ENCODE peak calls at places on chromosome 1, in ten cellular contexts. Y is lung, J is GM23338, Z is suprapubic skin, T is fibroblast of lung, R is H9, A is A549, P is neural progenitor cell, N is right lobe of liver, V is heart left ventricle. X is an unnamed sample.
A peak's percentile ranks its signal among the peaks of the same experiment; 100 is the strongest.

GRCh38 chr1:151509350-151510019 is 1.7 kb upstream of the CGN start:
- DNase-seq in R (no peak), P (no peak), J (no peak), N (peak; percentile 44), T (no peak), V (no peak), A (no peak), Y (no peak), Z (no peak), X (no peak)

GRCh38 chr1:29186252-29186651 is 4.6 kb upstream of the SRSF4 start:
- DNase-seq in R (no peak), V (no peak), Y (no peak), Z (peak; percentile 5), N (no peak), P (no peak), J (no peak), A (no peak), T (no peak), X (no peak)

GRCh38 chr1:3785045-3785444 is 11.3 kb downstream of the LRRC47 start:
- DNase-seq in J (no peak), T (no peak), R (no peak), Y (no peak), P (no peak), N (peak; percentile 77), V (no peak), Z (no peak), A (no peak), X (no peak)

GRCh38 chr1:220272841-220273090 is 513 bp upstream of the RAB3GAP2 start:
- DNase-seq in N (no peak), T (no peak), V (no peak), Z (no peak), Y (no peak), A (no peak), P (no peak), R (no peak), J (peak; percentile 12), X (no peak)

GRCh38 chr1:215482079-215482478 is 85.0 kb upstream of the KCTD3 start:
- DNase-seq in Y (no peak), V (no peak), N (no peak), J (no peak), A (no peak), P (no peak), T (no peak), R (no peak), Z (no peak), X (no peak)

GRCh38 chr1:97006044-97006676 is 284.6 kb downstream of the PTBP2 start:
- DNase-seq in J (no peak), R (no peak), A (no peak), P (no peak), Z (no peak), N (no peak), Y (no peak), V (peak; percentile 19), T (peak; percentile 49), X (no peak)

GRCh38 chr1:47986741-47987140 is 10.4 kb downstream of the TRABD2B start:
- DNase-seq in Z (no peak), N (no peak), A (no peak), T (no peak), V (peak; percentile 71), Y (no peak), P (peak; percentile 48), R (no peak), J (peak; percentile 42), X (no peak)

GRCh38 chr1:10236405-10237156 is 26.2 kb downstream of the KIF1B start:
- DNase-seq in Y (no peak), P (no peak), Z (no peak), J (no peak), V (no peak), A (no peak), N (no peak), T (no peak), R (no peak), X (no peak)

GRCh38 chr1:55040083-55040952 is 970 bp downstream of the PCSK9 start:
- DNase-seq in Y (no peak), P (peak; percentile 51), J (peak; percentile 41), V (no peak), T (peak; percentile 28), R (no peak), N (no peak), A (no peak), Z (no peak), X (no peak)

GRCh38 chr1:217136895-217137205 is 413.6 kb upstream of the ESRRG start:
- DNase-seq in R (peak; percentile 43), J (peak; percentile 46), N (no peak), P (no peak), T (no peak), V (no peak), A (no peak), Z (no peak), Y (no peak), X (no peak)

GRCh38 chr1:182215797-182216196 is 154.3 kb upstream of the ZNF648 start:
- DNase-seq in Z (no peak), T (peak; percentile 32), P (no peak), A (no peak), Y (no peak), N (no peak), V (no peak), J (no peak), R (no peak), X (no peak)

GRCh38 chr1:220213381-220213983 is 58.8 kb downstream of the RAB3GAP2 start:
- DNase-seq in N (no peak), Z (no peak), T (no peak), A (no peak), R (no peak), J (no peak), Y (no peak), V (no peak), P (no peak), X (no peak)

DNA sequence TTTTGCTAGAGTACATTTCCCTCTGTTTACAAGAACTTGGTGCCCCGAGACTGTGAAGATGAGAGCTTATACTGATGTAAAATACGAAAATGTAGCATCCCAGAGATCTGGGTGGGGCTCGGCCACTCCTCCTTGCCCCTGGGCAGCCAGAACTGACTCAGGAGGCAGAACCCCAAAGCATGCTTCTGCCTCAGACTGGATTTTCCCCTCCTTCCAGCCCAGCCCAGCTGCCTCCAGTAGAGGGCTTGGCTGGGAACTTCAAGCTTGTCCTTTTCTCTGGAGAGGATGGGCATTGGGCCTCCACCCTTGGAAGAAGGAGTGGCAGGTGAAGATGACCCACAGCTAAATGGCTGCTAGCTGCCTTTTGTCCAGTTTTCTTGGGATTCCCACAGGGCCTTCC is 24.3 kb upstream of the BTG2 start:
- DNase-seq in Z (no peak), A (peak; percentile 60), N (no peak), R (no peak), J (no peak), Y (no peak), V (no peak), P (no peak), T (no peak), X (no peak)
- H3K4me1 ChIP-seq in Z (peaks cover 66% of the 10 kb centered on the region), A (peaks cover 8% of the 10 kb centered on the region), N (no peaks in the 10 kb centered on the region), R (no peaks in the 10 kb centered on the region), J (peaks cover 5% of the 10 kb centered on the region), Y (peaks cover 12% of the 10 kb centered on the region), V (peaks cover 65% of the 10 kb centered on the region), P (peaks cover 23% of the 10 kb centered on the region), T (peaks cover 6% of the 10 kb centered on the region), X (peaks cover 88% of the 10 kb centered on the region)

DNA sequence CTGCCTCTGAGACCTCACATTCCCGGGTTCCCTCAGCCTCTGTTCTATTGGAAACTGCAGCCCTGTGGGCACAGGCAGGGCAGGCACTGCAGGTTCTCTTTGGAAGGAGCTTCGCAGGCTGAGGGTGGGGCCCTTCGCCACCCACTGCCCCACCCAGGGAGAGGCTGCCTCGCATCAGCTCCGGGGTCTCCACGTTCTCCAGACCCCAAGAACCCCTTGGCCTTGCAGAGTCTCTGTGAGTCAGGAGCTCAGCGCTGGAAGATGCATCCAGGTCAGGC is 8.6 kb upstream of the C1orf159 start:
- DNase-seq in P (no peak), Y (no peak), T (no peak), J (no peak), A (no peak), Z (no peak), N (no peak), R (no peak), V (no peak), X (no peak)
- TF ChIP-seq CTCF in P (no peak), Y (no peak), T (no peak), J (no peak), A (no peak), Z (no peak), N (no peak), R (no peak), V (no peak), X (no peak)

DNA sequence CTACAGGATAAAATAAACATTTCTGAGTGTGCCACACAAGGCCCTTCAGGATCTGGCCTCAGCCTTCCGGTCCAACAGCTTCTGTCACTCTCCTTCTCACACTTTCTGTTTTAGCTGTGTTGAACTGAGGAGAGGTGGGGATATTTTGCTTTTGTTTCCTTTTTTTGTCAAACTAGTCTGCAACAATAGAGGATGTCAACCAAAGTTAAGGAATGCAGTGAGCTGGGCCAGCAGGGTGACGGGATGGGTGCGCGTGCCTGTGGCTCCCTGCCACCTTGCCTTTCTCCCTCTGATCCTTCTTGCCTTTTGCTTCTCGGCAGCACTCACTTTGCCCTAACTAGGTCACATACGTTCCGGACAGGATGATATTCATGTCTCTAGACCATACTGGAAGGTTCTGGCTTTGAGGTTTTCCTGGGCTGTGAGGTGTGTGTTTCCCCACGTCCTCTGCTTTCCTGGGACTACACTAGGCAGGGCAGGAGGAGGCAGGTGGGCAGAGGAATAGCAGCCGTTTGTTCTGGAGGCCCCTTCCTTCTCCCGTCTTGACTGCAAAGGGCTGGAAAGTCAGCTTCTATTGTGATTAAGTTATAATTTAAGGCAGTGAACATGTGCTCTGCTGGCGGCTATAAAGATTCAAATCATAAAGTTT is 67.7 kb downstream of the RNF220 start:
- DNase-seq in Z (no peak), Y (no peak), V (no peak), A (no peak), J (peak; percentile 28), P (no peak), R (no peak), N (no peak), T (no peak), X (no peak)
- H3K4me1 ChIP-seq in Z (peaks cover 8% of the 10 kb centered on the region), Y (peaks cover 3% of the 10 kb centered on the region), V (peaks cover 7% of the 10 kb centered on the region), A (no peaks in the 10 kb centered on the region), J (peaks cover 32% of the 10 kb centered on the region), P (peaks cover 5% of the 10 kb centered on the region), R (peaks cover 6% of the 10 kb centered on the region), N (no peaks in the 10 kb centered on the region), T (no peaks in the 10 kb centered on the region), X (peaks cover 13% of the 10 kb centered on the region)

GRCh38 chr1:153366261-153366660 is 8.6 kb downstream of the S100A9 start:
- DNase-seq in N (no peak), J (no peak), Z (peak; percentile 46), T (no peak), P (no peak), R (peak; percentile 5), V (no peak), A (no peak), Y (no peak), X (no peak)

GRCh38 chr1:153363641-153364040 is 6.0 kb downstream of the S100A9 start:
- DNase-seq in V (no peak), R (no peak), Y (no peak), A (no peak), Z (peak; percentile 6), N (no peak), J (no peak), T (no peak), P (no peak), X (no peak)

GRCh38 chr1:153364181-153364580 is 6.5 kb downstream of the S100A9 start:
- DNase-seq in V (no peak), J (no peak), Y (no peak), A (no peak), T (no peak), P (no peak), Z (peak; percentile 22), R (no peak), N (no peak), X (no peak)

GRCh38 chr1:153365696-153366095 is 8.0 kb downstream of the S100A9 start:
- DNase-seq in N (no peak), V (no peak), R (peak; percentile 14), T (no peak), J (no peak), A (no peak), Y (no peak), P (no peak), Z (peak; percentile 31), X (no peak)

GRCh38 chr1:153364766-153365678 is 7.4 kb downstream of the S100A9 start:
- DNase-seq in T (no peak), Z (peak; percentile 52), A (no peak), V (no peak), P (no peak), J (no peak), Y (no peak), N (no peak), R (peak; percentile 17), X (no peak)
- TF ChIP-seq CTCF in T (no peak), Z (no peak), A (no peak), V (no peak), P (no peak), J (no peak), Y (no peak), N (no peak), R (no peak), X (no peak)

X was measured in esophagus muscularis mucosa.